ENCODE peak calls at places on chromosomes 7 and 10, in six cellular contexts. One of them, this sample, is unnamed.

GRCh38 chr10:11035318-11035920 is 17.7 kb downstream of the CELF2 start:
- DNase-seq in SK-N-SH: no peak
- DNase-seq in HepG2: no peak
- DNase-seq in HCT116: no peak
- DNase-seq in H1: no peak
- DNase-seq in K562: no peak
- DNase-seq in this sample: no peak

GRCh38 chr7:66741-67140 is 125.6 kb upstream of the FAM20C start:
- DNase-seq in SK-N-SH: no peak
- DNase-seq in HepG2: no peak
- DNase-seq in HCT116: no peak
- DNase-seq in H1: no peak
- DNase-seq in K562: no peak
- DNase-seq in this sample: no peak

GRCh38 chr7:114885836-114886235 is 36.1 kb upstream of the MDFIC start:
- DNase-seq in SK-N-SH: no peak
- DNase-seq in HepG2: no peak
- DNase-seq in HCT116: no peak
- DNase-seq in H1: no peak
- DNase-seq in K562: no peak
- DNase-seq in this sample: no peak

GRCh38 chr10:121266370-121266769 is 331.9 kb downstream of the FGFR2 start:
- DNase-seq in SK-N-SH: no peak
- DNase-seq in HepG2: no peak
- DNase-seq in HCT116: no peak
- DNase-seq in H1: no peak
- DNase-seq in K562: no peak
- DNase-seq in this sample: no peak

GRCh38 chr7:5659584-5659983 is 121.9 kb downstream of the RNF216 start:
- DNase-seq in SK-N-SH: no peak
- DNase-seq in HepG2: no peak
- DNase-seq in HCT116: no peak
- DNase-seq in H1: no peak
- DNase-seq in K562: no peak
- DNase-seq in this sample: no peak

GRCh38 chr7:155844019-155844453 is 31.8 kb upstream of the SHH start:
- DNase-seq in SK-N-SH: no peak
- DNase-seq in HepG2: peak
- DNase-seq in HCT116: no peak
- DNase-seq in H1: no peak
- DNase-seq in K562: peak
- DNase-seq in this sample: no peak

GRCh38 chr7:151539055-151539714 is 19.5 kb upstream of the RHEB start:
- DNase-seq in SK-N-SH: peak
- DNase-seq in HepG2: no peak
- DNase-seq in HCT116: no peak
- DNase-seq in H1: no peak
- DNase-seq in K562: no peak
- DNase-seq in this sample: no peak

GRCh38 chr10:10661176-10661575 is 356.5 kb upstream of the CELF2 start:
- DNase-seq in SK-N-SH: no peak
- DNase-seq in HepG2: no peak
- DNase-seq in HCT116: no peak
- DNase-seq in H1: no peak
- DNase-seq in K562: no peak
- DNase-seq in this sample: no peak

GRCh38 chr10:27890971-27891370 is 107.9 kb downstream of the ODAD2 start:
- DNase-seq in SK-N-SH: no peak
- DNase-seq in HepG2: no peak
- DNase-seq in HCT116: no peak
- DNase-seq in H1: no peak
- DNase-seq in K562: no peak
- DNase-seq in this sample: peak

GRCh38 chr7:38232475-38233366 is 40.7 kb downstream of the TARP start:
- DNase-seq in SK-N-SH: no peak
- DNase-seq in HepG2: no peak
- DNase-seq in HCT116: no peak
- DNase-seq in H1: no peak
- DNase-seq in K562: peak
- DNase-seq in this sample: no peak

GRCh38 chr10:75894761-75895160 is 463.3 kb downstream of the LRMDA start:
- DNase-seq in SK-N-SH: no peak
- DNase-seq in HepG2: no peak
- DNase-seq in HCT116: no peak
- DNase-seq in H1: no peak
- DNase-seq in K562: no peak
- DNase-seq in this sample: no peak

GRCh38 chr7:77799078-77799964 is 748 bp downstream of the PHTF2 start:
- DNase-seq in SK-N-SH: peak
- DNase-seq in HepG2: no peak
- DNase-seq in HCT116: peak
- DNase-seq in H1: no peak
- DNase-seq in K562: peak
- DNase-seq in this sample: peak

GRCh38 chr10:12617205-12618175 is 268.1 kb downstream of the CAMK1D start:
- DNase-seq in SK-N-SH: no peak
- DNase-seq in HepG2: no peak
- DNase-seq in HCT116: no peak
- DNase-seq in H1: no peak
- DNase-seq in K562: no peak
- DNase-seq in this sample: no peak

GRCh38 chr7:88358881-88359280 is 52.2 kb upstream of the STEAP4 start:
- DNase-seq in SK-N-SH: no peak
- DNase-seq in HepG2: no peak
- DNase-seq in HCT116: no peak
- DNase-seq in H1: no peak
- DNase-seq in K562: no peak
- DNase-seq in this sample: no peak

GRCh38 chr10:95480901-95481491 is 80.2 kb downstream of the SORBS1 start:
- DNase-seq in SK-N-SH: no peak
- DNase-seq in HepG2: peak
- DNase-seq in HCT116: no peak
- DNase-seq in H1: no peak
- DNase-seq in K562: no peak
- DNase-seq in this sample: no peak
- TF ChIP-seq JUND in SK-N-SH: no peak
- TF ChIP-seq JUND in HepG2: no peak
- TF ChIP-seq JUND in HCT116: no peak
- TF ChIP-seq JUND in H1: no peak
- TF ChIP-seq JUND in K562: no peak
- TF ChIP-seq JUND in this sample: no peak

GRCh38 chr7:39614299-39614698 is 9.1 kb upstream of the RALA start:
- DNase-seq in SK-N-SH: no peak
- DNase-seq in HepG2: no peak
- DNase-seq in HCT116: no peak
- DNase-seq in H1: no peak
- DNase-seq in K562: peak
- DNase-seq in this sample: no peak

GRCh38 chr7:39616138-39616537 is 7.2 kb upstream of the RALA start:
- DNase-seq in SK-N-SH: no peak
- DNase-seq in HepG2: no peak
- DNase-seq in HCT116: no peak
- DNase-seq in H1: no peak
- DNase-seq in K562: no peak
- DNase-seq in this sample: no peak

GRCh38 chr7:39618868-39619267 is 4.5 kb upstream of the RALA start:
- DNase-seq in SK-N-SH: no peak
- DNase-seq in HepG2: no peak
- DNase-seq in HCT116: no peak
- DNase-seq in H1: no peak
- DNase-seq in K562: no peak
- DNase-seq in this sample: no peak

GRCh38 chr7:39615350-39615975 is 7.9 kb upstream of the RALA start:
- DNase-seq in SK-N-SH: no peak
- DNase-seq in HepG2: no peak
- DNase-seq in HCT116: no peak
- DNase-seq in H1: no peak
- DNase-seq in K562: no peak
- DNase-seq in this sample: no peak

GRCh38 chr7:39617010-39617409 is 6.4 kb upstream of the RALA start:
- DNase-seq in SK-N-SH: no peak
- DNase-seq in HepG2: no peak
- DNase-seq in HCT116: no peak
- DNase-seq in H1: no peak
- DNase-seq in K562: no peak
- DNase-seq in this sample: no peak
- TF ChIP-seq JUND in SK-N-SH: peak
- TF ChIP-seq JUND in HepG2: no peak
- TF ChIP-seq JUND in HCT116: no peak
- TF ChIP-seq JUND in H1: no peak
- TF ChIP-seq JUND in K562: no peak
- TF ChIP-seq JUND in this sample: no peak

DNA sequence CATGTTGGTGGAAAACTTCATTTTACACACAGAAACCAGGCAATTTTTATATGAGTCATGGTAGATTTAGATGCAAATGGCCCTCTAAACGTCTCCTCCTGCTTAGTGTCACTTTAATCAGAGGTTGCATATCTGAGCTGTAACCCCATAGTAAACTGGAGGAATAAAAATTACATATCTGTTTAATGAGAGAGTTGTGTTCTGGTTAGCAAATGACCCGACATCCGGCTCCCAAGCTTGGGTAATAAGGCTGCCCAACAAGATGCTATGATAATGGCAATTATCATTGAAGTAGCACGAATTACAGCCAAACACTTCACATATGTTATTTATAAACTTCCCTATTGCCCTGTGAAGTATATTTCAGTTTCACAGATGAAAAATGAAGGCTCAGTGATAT is 10.6 kb upstream of the ADAM12 start:
- DNase-seq in SK-N-SH: peak
- DNase-seq in HepG2: no peak
- DNase-seq in HCT116: no peak
- DNase-seq in H1: no peak
- DNase-seq in K562: no peak
- DNase-seq in this sample: no peak
- TF ChIP-seq JUND in SK-N-SH: peak
- TF ChIP-seq JUND in HepG2: no peak
- TF ChIP-seq JUND in HCT116: no peak
- TF ChIP-seq JUND in H1: no peak
- TF ChIP-seq JUND in K562: no peak
- TF ChIP-seq JUND in this sample: no peak

GRCh38 chr7:54811925-54812264 is 52.9 kb upstream of the SEC61G start:
- DNase-seq in SK-N-SH: no peak
- DNase-seq in HepG2: no peak
- DNase-seq in HCT116: no peak
- DNase-seq in H1: no peak
- DNase-seq in K562: no peak
- DNase-seq in this sample: no peak
- TF ChIP-seq JUND in SK-N-SH: no peak
- TF ChIP-seq JUND in HepG2: no peak
- TF ChIP-seq JUND in HCT116: no peak
- TF ChIP-seq JUND in H1: no peak
- TF ChIP-seq JUND in K562: no peak
- TF ChIP-seq JUND in this sample: no peak

GRCh38 chr7:95396136-95397032 is at the start of gene PON3:
- DNase-seq in SK-N-SH: no peak
- DNase-seq in HepG2: peak
- DNase-seq in HCT116: peak
- DNase-seq in H1: no peak
- DNase-seq in K562: peak
- DNase-seq in this sample: peak
- TF ChIP-seq JUND in SK-N-SH: no peak
- TF ChIP-seq JUND in HepG2: peak
- TF ChIP-seq JUND in HCT116: no peak
- TF ChIP-seq JUND in H1: no peak
- TF ChIP-seq JUND in K562: peak
- TF ChIP-seq JUND in this sample: no peak

DNA sequence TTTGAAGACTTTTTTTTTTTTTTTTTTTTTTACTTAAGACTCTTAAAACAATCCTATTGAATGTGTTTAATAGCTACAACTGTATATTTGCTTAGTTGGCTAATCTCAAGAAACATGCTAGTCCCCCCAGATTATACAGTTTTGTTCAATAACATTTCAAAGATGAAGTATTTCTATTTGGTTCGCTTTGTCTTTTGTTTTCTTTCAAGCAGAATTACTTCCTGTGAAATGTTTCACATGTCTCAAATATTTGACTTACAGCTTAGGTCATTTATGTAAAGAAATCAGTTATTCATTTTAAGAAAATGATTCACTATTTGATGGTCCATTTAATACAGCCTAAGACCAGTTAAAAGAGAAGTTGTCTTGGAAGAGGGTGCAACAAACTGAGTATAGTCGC is 12.8 kb upstream of the LAMB1 start:
- DNase-seq in SK-N-SH: no peak
- DNase-seq in HepG2: peak
- DNase-seq in HCT116: no peak
- DNase-seq in H1: no peak
- DNase-seq in K562: no peak
- DNase-seq in this sample: no peak
- TF ChIP-seq JUND in SK-N-SH: no peak
- TF ChIP-seq JUND in HepG2: no peak
- TF ChIP-seq JUND in HCT116: no peak
- TF ChIP-seq JUND in H1: no peak
- TF ChIP-seq JUND in K562: no peak
- TF ChIP-seq JUND in this sample: no peak

GRCh38 chr10:99431190-99431549 is 746 bp upstream of the GOT1 start:
- DNase-seq in SK-N-SH: peak
- DNase-seq in HepG2: no peak
- DNase-seq in HCT116: peak
- DNase-seq in H1: no peak
- DNase-seq in K562: peak
- DNase-seq in this sample: no peak
- TF ChIP-seq JUND in SK-N-SH: no peak
- TF ChIP-seq JUND in HepG2: no peak
- TF ChIP-seq JUND in HCT116: peak
- TF ChIP-seq JUND in H1: no peak
- TF ChIP-seq JUND in K562: no peak
- TF ChIP-seq JUND in this sample: no peak

DNA sequence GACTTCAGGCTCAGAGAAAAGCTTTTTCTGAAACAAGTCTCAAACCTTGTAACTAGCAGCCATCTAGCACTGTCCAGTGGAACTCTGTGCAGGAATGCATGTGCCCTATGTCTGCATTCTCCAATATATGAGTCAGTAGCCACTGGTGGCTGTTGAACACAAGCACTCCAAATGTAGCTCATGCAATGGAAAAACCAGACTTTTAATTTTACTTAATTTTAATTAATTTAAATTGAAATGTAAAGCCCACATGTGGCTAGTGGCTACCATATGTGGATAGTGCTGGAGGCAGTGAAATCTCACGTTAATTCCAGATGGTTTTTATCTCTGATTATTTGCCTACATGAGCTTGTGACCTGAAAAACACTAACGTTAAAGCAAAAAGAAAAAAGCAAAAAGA is 225.1 kb downstream of the GATA3 start:
- DNase-seq in SK-N-SH: peak
- DNase-seq in HepG2: peak
- DNase-seq in HCT116: no peak
- DNase-seq in H1: no peak
- DNase-seq in K562: no peak
- DNase-seq in this sample: peak
- TF ChIP-seq JUND in SK-N-SH: peak
- TF ChIP-seq JUND in HepG2: no peak
- TF ChIP-seq JUND in HCT116: no peak
- TF ChIP-seq JUND in H1: no peak
- TF ChIP-seq JUND in K562: no peak
- TF ChIP-seq JUND in this sample: no peak